ENCODE peak calls at places on chromosomes 3 and 15, in four cellular contexts. B, J, O and Y are unnamed samples.

GRCh38 chr3:54121404-54122045 is 827 bp upstream of the CACNA2D3 start:
- DNase-seq in B (no peak), J (no peak), O (no peak), Y (no peak)

GRCh38 chr3:168620854-168621253 is 525.1 kb upstream of the GOLIM4 start:
- DNase-seq in B (peak), J (peak), O (peak), Y (no peak)

GRCh38 chr15:89017370-89018066 is 70.7 kb upstream of the ABHD2 start:
- DNase-seq in B (peak), J (peak), O (peak), Y (peak)

GRCh38 chr15:67997996-67998395 is 56.1 kb upstream of the PIAS1 start:
- DNase-seq in B (no peak), J (peak), O (no peak), Y (peak)

GRCh38 chr15:26887926-26888666 is 21.2 kb downstream of the GABRA5 start:
- DNase-seq in B (no peak), J (no peak), O (no peak), Y (no peak)

GRCh38 chr3:48919215-48920138 is 835 bp downstream of the ARIH2 start:
- DNase-seq in B (peak), J (peak), O (no peak), Y (peak)

GRCh38 chr15:92886229-92886628 is 13.9 kb upstream of the CHD2 start:
- DNase-seq in B (no peak), J (no peak), O (no peak), Y (no peak)

GRCh38 chr3:20488101-20488500 is 302.1 kb upstream of the SGO1 start:
- DNase-seq in B (no peak), J (no peak), O (no peak), Y (no peak)

GRCh38 chr3:105997800-105998526 is 129.2 kb upstream of the CBLB start:
- DNase-seq in B (no peak), J (peak), O (no peak), Y (peak)

GRCh38 chr3:56988874-56989433 is 71.5 kb upstream of the SPATA12 start:
- DNase-seq in B (peak), J (peak), O (peak), Y (peak)

GRCh38 chr15:70563561-70564095 is 199.7 kb downstream of the UACA start:
- DNase-seq in B (no peak), J (no peak), O (no peak), Y (no peak)

GRCh38 chr3:98655666-98656065 is 62.3 kb upstream of the CPOX start:
- DNase-seq in B (no peak), J (peak), O (no peak), Y (no peak)

GRCh38 chr3:189586941-189587687 is 44.1 kb upstream of the TP63 start:
- DNase-seq in B (no peak), J (no peak), O (no peak), Y (no peak)